ENCODE peak calls at places on chromosomes 3 and 15, in six cellular contexts. One of them, this sample, is unnamed. For H3K4me1, the result is how much of the 10 kb centered on the place peaks cover.

GRCh38 chr3:157248590-157249425 is 88.9 kb upstream of the CCNL1 start:
- DNase-seq in mucosa of descending colon: no peak
- DNase-seq in thoracic aorta: no peak
- DNase-seq in tibial nerve: no peak
- DNase-seq in upper lobe of right lung: no peak
- DNase-seq in adipocyte: peak
- DNase-seq in this sample: no peak

GRCh38 chr15:93974804-93975481 is 256.4 kb upstream of the MCTP2 start:
- DNase-seq in mucosa of descending colon: no peak
- DNase-seq in thoracic aorta: no peak
- DNase-seq in tibial nerve: no peak
- DNase-seq in upper lobe of right lung: no peak
- DNase-seq in adipocyte: peak
- DNase-seq in this sample: no peak

GRCh38 chr3:117063910-117064309 is 354.3 kb downstream of the TUSC7 start:
- DNase-seq in mucosa of descending colon: no peak
- DNase-seq in thoracic aorta: no peak
- DNase-seq in tibial nerve: no peak
- DNase-seq in upper lobe of right lung: no peak
- DNase-seq in adipocyte: peak
- DNase-seq in this sample: no peak

GRCh38 chr3:148931574-148931973 is 59.8 kb upstream of the GYG1 start:
- DNase-seq in mucosa of descending colon: no peak
- DNase-seq in thoracic aorta: no peak
- DNase-seq in tibial nerve: no peak
- DNase-seq in upper lobe of right lung: no peak
- DNase-seq in adipocyte: no peak
- DNase-seq in this sample: no peak

GRCh38 chr15:85125056-85125661 is 143.5 kb downstream of the PDE8A start:
- DNase-seq in mucosa of descending colon: no peak
- DNase-seq in thoracic aorta: no peak
- DNase-seq in tibial nerve: no peak
- DNase-seq in upper lobe of right lung: no peak
- DNase-seq in adipocyte: peak
- DNase-seq in this sample: no peak

GRCh38 chr3:183260167-183260904 is 7.3 kb downstream of the B3GNT5 start:
- DNase-seq in mucosa of descending colon: no peak
- DNase-seq in thoracic aorta: no peak
- DNase-seq in tibial nerve: no peak
- DNase-seq in upper lobe of right lung: no peak
- DNase-seq in adipocyte: peak
- DNase-seq in this sample: no peak

GRCh38 chr15:75830910-75831805 is 12.1 kb upstream of the UBE2Q2 start:
- DNase-seq in mucosa of descending colon: no peak
- DNase-seq in thoracic aorta: no peak
- DNase-seq in tibial nerve: no peak
- DNase-seq in upper lobe of right lung: no peak
- DNase-seq in adipocyte: no peak
- DNase-seq in this sample: no peak

GRCh38 chr15:51878446-51879386 is 49.3 kb downstream of the TMOD3 start:
- DNase-seq in mucosa of descending colon: no peak
- DNase-seq in thoracic aorta: no peak
- DNase-seq in tibial nerve: no peak
- DNase-seq in upper lobe of right lung: no peak
- DNase-seq in adipocyte: peak
- DNase-seq in this sample: no peak

GRCh38 chr3:133944641-133945441 is 49.2 kb upstream of the RAB6B start:
- DNase-seq in mucosa of descending colon: no peak
- DNase-seq in thoracic aorta: no peak
- DNase-seq in tibial nerve: no peak
- DNase-seq in upper lobe of right lung: no peak
- DNase-seq in adipocyte: no peak
- DNase-seq in this sample: peak

GRCh38 chr3:17025594-17026139 is 140.9 kb downstream of the PLCL2 start:
- DNase-seq in mucosa of descending colon: no peak
- DNase-seq in thoracic aorta: no peak
- DNase-seq in tibial nerve: no peak
- DNase-seq in upper lobe of right lung: no peak
- DNase-seq in adipocyte: no peak
- DNase-seq in this sample: no peak

GRCh38 chr3:65560133-65560532 is 478.6 kb downstream of the MAGI1 start:
- DNase-seq in mucosa of descending colon: no peak
- DNase-seq in thoracic aorta: no peak
- DNase-seq in tibial nerve: no peak
- DNase-seq in upper lobe of right lung: no peak
- DNase-seq in adipocyte: peak
- DNase-seq in this sample: no peak
- H3K4me1 ChIP-seq in mucosa of descending colon: under half
- H3K4me1 ChIP-seq in thoracic aorta: under half
- H3K4me1 ChIP-seq in tibial nerve: under half
- H3K4me1 ChIP-seq in upper lobe of right lung: under half
- H3K4me1 ChIP-seq in adipocyte: under half
- H3K4me1 ChIP-seq in this sample: under half

GRCh38 chr3:52433328-52434060 is 11.4 kb downstream of the SEMA3G start:
- DNase-seq in mucosa of descending colon: no peak
- DNase-seq in thoracic aorta: no peak
- DNase-seq in tibial nerve: no peak
- DNase-seq in upper lobe of right lung: peak
- DNase-seq in adipocyte: no peak
- DNase-seq in this sample: no peak

GRCh38 chr3:52432631-52433030 is 12.3 kb downstream of the SEMA3G start:
- DNase-seq in mucosa of descending colon: no peak
- DNase-seq in thoracic aorta: no peak
- DNase-seq in tibial nerve: no peak
- DNase-seq in upper lobe of right lung: peak
- DNase-seq in adipocyte: no peak
- DNase-seq in this sample: no peak

GRCh38 chr3:52434080-52434479 is 10.8 kb downstream of the SEMA3G start:
- DNase-seq in mucosa of descending colon: no peak
- DNase-seq in thoracic aorta: no peak
- DNase-seq in tibial nerve: no peak
- DNase-seq in upper lobe of right lung: no peak
- DNase-seq in adipocyte: no peak
- DNase-seq in this sample: no peak

GRCh38 chr3:52435246-52436101 is 9.4 kb downstream of the SEMA3G start:
- DNase-seq in mucosa of descending colon: no peak
- DNase-seq in thoracic aorta: no peak
- DNase-seq in tibial nerve: no peak
- DNase-seq in upper lobe of right lung: peak
- DNase-seq in adipocyte: no peak
- DNase-seq in this sample: no peak

DNA sequence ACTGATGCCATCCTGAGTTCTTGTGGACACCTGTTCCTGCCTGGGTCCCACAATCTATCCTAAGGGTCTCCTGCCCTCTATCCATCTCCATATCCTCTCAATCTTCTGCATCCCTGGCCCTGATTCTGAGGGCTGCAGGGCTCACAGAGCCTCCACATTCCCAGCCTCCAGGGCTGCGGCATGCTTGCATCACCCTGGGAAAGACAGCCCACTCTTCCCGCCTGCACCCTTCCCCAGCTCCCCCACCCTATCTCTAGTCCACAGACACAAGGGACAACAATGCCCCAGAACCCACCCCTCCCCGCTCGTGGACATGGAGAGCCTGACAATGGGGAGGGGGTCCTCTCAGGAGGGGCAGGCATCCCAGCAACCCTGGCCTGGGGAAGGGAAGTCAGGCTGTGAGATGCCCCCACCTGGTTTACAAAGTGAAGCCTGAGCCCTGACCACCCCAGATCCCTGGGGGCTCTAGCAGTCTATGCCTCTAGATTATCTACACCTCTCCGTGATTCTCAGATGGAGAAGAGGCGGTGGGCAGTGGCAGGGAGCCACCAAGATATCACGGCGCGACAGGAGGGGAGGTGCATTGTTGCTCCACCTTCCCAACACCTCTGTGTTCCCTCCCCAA is 10.3 kb downstream of the SEMA3G start:
- DNase-seq in mucosa of descending colon: no peak
- DNase-seq in thoracic aorta: no peak
- DNase-seq in tibial nerve: no peak
- DNase-seq in upper lobe of right lung: peak
- DNase-seq in adipocyte: no peak
- DNase-seq in this sample: no peak
- H3K4me1 ChIP-seq in mucosa of descending colon: under half
- H3K4me1 ChIP-seq in thoracic aorta: under half
- H3K4me1 ChIP-seq in tibial nerve: under half
- H3K4me1 ChIP-seq in upper lobe of right lung: under half
- H3K4me1 ChIP-seq in adipocyte: half or more
- H3K4me1 ChIP-seq in this sample: under half

DNA sequence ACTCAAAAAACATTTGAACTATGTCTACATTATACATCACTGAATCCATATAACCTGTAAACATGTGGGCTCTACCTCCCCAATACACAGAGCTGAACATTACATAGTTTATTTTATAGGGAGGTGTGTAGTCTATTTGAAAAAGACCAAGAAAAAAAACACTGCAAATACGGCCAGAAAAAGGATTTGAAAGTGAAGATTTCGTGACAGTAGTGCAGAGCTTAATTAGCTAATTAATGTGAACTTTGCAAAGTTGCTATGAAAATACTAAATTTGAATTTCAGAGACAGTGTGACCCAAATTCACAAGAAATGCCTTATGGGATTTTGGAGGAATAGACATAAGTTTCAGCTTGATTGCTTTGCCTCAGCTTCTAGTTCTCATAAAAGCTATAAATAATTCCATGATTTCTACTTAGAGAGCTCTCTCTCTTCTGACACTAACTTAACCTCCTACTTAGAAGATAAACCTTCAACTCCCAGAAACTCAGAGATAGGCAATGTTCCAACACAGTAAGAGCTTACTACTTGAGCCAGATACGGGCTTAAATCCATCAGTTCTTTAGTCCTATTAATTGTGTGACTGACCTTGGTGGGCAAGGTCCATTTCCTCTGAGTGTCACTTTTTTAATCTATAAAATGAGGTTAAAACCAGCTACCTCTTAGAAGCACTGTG is 87.3 kb upstream of the THBS1 start:
- DNase-seq in mucosa of descending colon: no peak
- DNase-seq in thoracic aorta: no peak
- DNase-seq in tibial nerve: no peak
- DNase-seq in upper lobe of right lung: no peak
- DNase-seq in adipocyte: no peak
- DNase-seq in this sample: no peak
- H3K4me1 ChIP-seq in mucosa of descending colon: under half
- H3K4me1 ChIP-seq in thoracic aorta: under half
- H3K4me1 ChIP-seq in tibial nerve: under half
- H3K4me1 ChIP-seq in upper lobe of right lung: under half
- H3K4me1 ChIP-seq in adipocyte: under half
- H3K4me1 ChIP-seq in this sample: under half

GRCh38 chr3:12375572-12375971 is 86.7 kb downstream of the PPARG start:
- DNase-seq in mucosa of descending colon: no peak
- DNase-seq in thoracic aorta: no peak
- DNase-seq in tibial nerve: no peak
- DNase-seq in upper lobe of right lung: no peak
- DNase-seq in adipocyte: no peak
- DNase-seq in this sample: no peak
- H3K4me1 ChIP-seq in mucosa of descending colon: under half
- H3K4me1 ChIP-seq in thoracic aorta: under half
- H3K4me1 ChIP-seq in tibial nerve: under half
- H3K4me1 ChIP-seq in upper lobe of right lung: under half
- H3K4me1 ChIP-seq in adipocyte: half or more
- H3K4me1 ChIP-seq in this sample: under half

GRCh38 chr3:151112731-151113130 is 27.3 kb downstream of the MED12L start:
- DNase-seq in mucosa of descending colon: no peak
- DNase-seq in thoracic aorta: no peak
- DNase-seq in tibial nerve: no peak
- DNase-seq in upper lobe of right lung: no peak
- DNase-seq in adipocyte: no peak
- DNase-seq in this sample: no peak
- H3K4me1 ChIP-seq in mucosa of descending colon: under half
- H3K4me1 ChIP-seq in thoracic aorta: under half
- H3K4me1 ChIP-seq in tibial nerve: under half
- H3K4me1 ChIP-seq in upper lobe of right lung: under half
- H3K4me1 ChIP-seq in adipocyte: under half
- H3K4me1 ChIP-seq in this sample: under half

DNA sequence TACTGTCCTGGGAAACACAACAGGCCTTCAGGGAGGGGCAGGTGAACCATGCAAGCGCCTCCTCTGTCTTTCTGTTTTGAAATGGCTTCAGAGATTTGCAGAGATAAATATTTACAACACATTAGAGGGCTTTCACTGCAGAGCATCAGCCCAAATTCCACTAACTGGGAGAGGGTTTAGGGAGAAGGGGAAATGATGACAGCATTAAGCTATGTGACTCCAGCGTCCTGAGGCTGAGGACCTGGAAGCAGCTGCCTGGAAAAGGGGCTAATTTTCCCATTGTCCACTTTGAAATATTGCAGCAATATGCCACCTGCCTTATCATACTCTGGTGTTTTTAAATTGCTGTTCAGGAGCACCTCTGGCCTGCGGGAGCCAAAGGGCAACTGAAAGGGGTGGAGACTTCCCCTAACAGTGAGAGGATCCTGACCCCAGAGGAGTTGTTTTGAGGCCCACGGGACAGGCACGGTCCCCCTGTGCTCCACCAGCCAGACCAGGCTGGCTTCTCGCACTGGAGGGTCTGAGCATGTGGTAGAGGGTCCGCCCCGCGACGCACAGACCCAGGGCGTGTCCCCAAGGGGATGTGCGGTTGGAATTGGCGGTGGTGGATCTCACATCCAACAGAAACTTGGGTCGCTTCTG is 110.6 kb downstream of the XXYLT1 start:
- DNase-seq in mucosa of descending colon: no peak
- DNase-seq in thoracic aorta: no peak
- DNase-seq in tibial nerve: no peak
- DNase-seq in upper lobe of right lung: no peak
- DNase-seq in adipocyte: peak
- DNase-seq in this sample: no peak
- H3K4me1 ChIP-seq in mucosa of descending colon: under half
- H3K4me1 ChIP-seq in thoracic aorta: under half
- H3K4me1 ChIP-seq in tibial nerve: under half
- H3K4me1 ChIP-seq in upper lobe of right lung: under half
- H3K4me1 ChIP-seq in adipocyte: under half
- H3K4me1 ChIP-seq in this sample: under half

GRCh38 chr3:171058058-171058457 is 31.5 kb upstream of the SLC2A2 start:
- DNase-seq in mucosa of descending colon: no peak
- DNase-seq in thoracic aorta: no peak
- DNase-seq in tibial nerve: no peak
- DNase-seq in upper lobe of right lung: no peak
- DNase-seq in adipocyte: peak
- DNase-seq in this sample: no peak
- H3K4me1 ChIP-seq in mucosa of descending colon: under half
- H3K4me1 ChIP-seq in thoracic aorta: under half
- H3K4me1 ChIP-seq in tibial nerve: under half
- H3K4me1 ChIP-seq in upper lobe of right lung: under half
- H3K4me1 ChIP-seq in adipocyte: under half
- H3K4me1 ChIP-seq in this sample: under half

DNA sequence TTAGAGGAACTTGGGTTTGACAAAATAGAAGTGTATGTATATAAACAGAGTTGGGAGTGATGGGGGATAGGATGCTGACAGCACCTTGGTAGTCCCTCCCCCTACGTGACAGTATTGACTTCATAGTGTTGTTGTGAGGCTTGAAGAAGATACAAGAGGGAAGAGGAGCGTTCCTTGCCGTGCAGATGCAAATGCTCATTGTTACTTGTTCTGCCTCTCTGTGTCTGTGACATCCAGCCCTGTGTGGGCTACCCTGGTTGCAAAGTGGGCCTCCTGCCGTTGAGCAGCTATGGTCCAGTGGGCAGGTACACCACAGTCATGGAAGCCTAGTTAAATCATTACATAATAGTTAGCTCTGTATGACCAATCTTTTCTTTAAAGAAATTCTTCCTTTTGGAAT is 45.0 kb downstream of the SMAD3 start:
- DNase-seq in mucosa of descending colon: no peak
- DNase-seq in thoracic aorta: no peak
- DNase-seq in tibial nerve: no peak
- DNase-seq in upper lobe of right lung: no peak
- DNase-seq in adipocyte: no peak
- DNase-seq in this sample: no peak
- H3K4me1 ChIP-seq in mucosa of descending colon: under half
- H3K4me1 ChIP-seq in thoracic aorta: half or more
- H3K4me1 ChIP-seq in tibial nerve: half or more
- H3K4me1 ChIP-seq in upper lobe of right lung: half or more
- H3K4me1 ChIP-seq in adipocyte: half or more
- H3K4me1 ChIP-seq in this sample: under half

This sample was measured in RWPE2.